ENCODE peak calls at places on chromosome 19, in five cellular contexts. H is H54, C is adrenal gland, B is IMR-90, D is stomach. X is an unnamed sample.

GRCh38 chr19:12769689-12770088 is 5.7 kb downstream of the HOOK2 start:
- DNase-seq in D (peak; percentile 54), H (no peak), C (no peak), B (no peak), X (peak; percentile 64)

GRCh38 chr19:49881186-49881585 is 3.7 kb downstream of the TBC1D17 start:
- DNase-seq in D (no peak), C (no peak), B (no peak), H (no peak), X (no peak)

GRCh38 chr19:35790981-35791813 is 15.8 kb downstream of the ARHGAP33 start:
- DNase-seq in B (no peak), H (no peak), C (no peak), D (no peak), X (no peak)

GRCh38 chr19:3605770-3606169 is 905 bp downstream of the TBXA2R start:
- DNase-seq in H (no peak), B (no peak), D (no peak), C (no peak), X (no peak)

GRCh38 chr19:34555447-34555846 is 73.9 kb downstream of the WTIP start:
- DNase-seq in D (no peak), C (no peak), B (no peak), H (no peak), X (no peak)

GRCh38 chr19:16509141-16510061 is 13.2 kb downstream of the C19orf44 start:
- DNase-seq in H (no peak), B (peak; percentile 36), C (no peak), D (no peak), X (no peak)

GRCh38 chr19:57675881-57676280 is 5.9 kb upstream of the ZNF551 start:
- DNase-seq in D (no peak), B (no peak), H (no peak), C (no peak), X (no peak)

GRCh38 chr19:17450264-17451075 is 2.0 kb upstream of the TMEM221 start:
- DNase-seq in H (no peak), B (no peak), D (no peak), C (no peak), X (no peak)

GRCh38 chr19:14562660-14563589 is 8.9 kb downstream of the NDUFB7 start:
- DNase-seq in H (no peak), D (no peak), B (no peak), C (no peak), X (no peak)

GRCh38 chr19:7122701-7123100 is 53.2 kb downstream of the ZNF557 start:
- DNase-seq in D (no peak), B (no peak), H (no peak), C (peak; percentile 47), X (no peak)

GRCh38 chr19:3483226-3483628 is at the start of gene SMIM44:
- DNase-seq in H (no peak), C (no peak), D (peak; percentile 66), B (no peak), X (no peak)

GRCh38 chr19:5624741-5625140 is 1.9 kb downstream of the SAFB start:
- DNase-seq in B (no peak), H (no peak), D (no peak), C (peak; percentile 56), X (no peak)

GRCh38 chr19:47094557-47095517 is 18.7 kb downstream of the ZC3H4 start:
- DNase-seq in B (no peak), H (no peak), C (no peak), D (peak; percentile 48), X (no peak)

GRCh38 chr19:58338825-58339558 is 12.2 kb downstream of the ZSCAN22 start:
- DNase-seq in H (no peak), B (peak; percentile 7), D (no peak), C (no peak), X (no peak)

GRCh38 chr19:45505996-45506245 is 1.4 kb upstream of the VASP start:
- DNase-seq in B (no peak), C (no peak), D (no peak), H (no peak), X (no peak)

GRCh38 chr19:45161715-45162463 is 1.1 kb upstream of the NKPD1 start:
- DNase-seq in H (no peak), C (no peak), D (peak; percentile 56), B (peak; percentile 28), X (no peak)

GRCh38 chr19:43575156-43575950 is at the start of the genes PINLYP and XRCC1:
- DNase-seq in B (peak; percentile 98), H (peak; percentile 99), D (peak; percentile 98), C (peak; percentile 99), X (peak; percentile 99)
- TF ChIP-seq POLR2A in B (peak; percentile 58), H (peak; percentile 60), D (no peak), C (peak; percentile 56), X (peak; percentile 58)

DNA sequence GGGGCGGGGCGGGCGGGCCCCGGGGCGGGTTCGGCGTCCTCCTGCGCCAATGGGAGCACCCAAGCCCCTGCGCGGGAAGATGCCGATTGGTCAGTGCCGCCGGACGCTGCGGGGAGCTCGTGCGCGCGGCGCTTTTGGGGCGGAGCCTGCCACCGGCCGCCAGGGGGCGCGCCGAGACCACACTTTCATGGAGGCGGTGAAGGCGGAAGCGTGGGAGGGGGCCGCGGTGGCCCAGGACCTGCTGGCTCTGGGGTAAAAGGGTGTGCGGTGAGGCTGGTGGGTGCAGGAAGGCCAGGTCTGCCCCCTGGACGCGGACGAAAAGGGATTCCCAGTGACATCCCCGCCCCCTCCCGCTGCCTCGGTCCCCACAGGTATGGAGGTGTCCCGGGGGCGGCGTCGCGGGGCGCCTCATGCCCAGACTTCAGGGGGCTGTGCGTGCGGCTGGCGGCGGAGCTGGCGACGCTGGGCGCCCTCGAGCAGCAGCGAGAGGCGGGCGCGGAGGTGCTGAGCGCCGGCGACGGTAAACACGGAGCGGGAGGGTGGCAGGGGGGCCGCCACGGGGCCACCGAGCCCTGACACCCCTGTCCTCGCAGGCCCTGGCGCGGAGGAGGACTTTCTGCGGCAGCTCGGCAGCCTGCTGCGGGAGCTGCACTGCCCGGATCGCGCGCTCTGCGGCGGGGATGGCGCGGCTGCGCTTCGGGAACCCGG is at the start of gene FAM98C:
- DNase-seq in D (peak; percentile 98), B (peak; percentile 92), C (peak; percentile 98), H (peak; percentile 100), X (peak; percentile 99)
- TF ChIP-seq POLR2A in D (no peak), B (peak; percentile 53), C (peak; percentile 28), H (peak; percentile 51), X (peak; percentile 50)

DNA sequence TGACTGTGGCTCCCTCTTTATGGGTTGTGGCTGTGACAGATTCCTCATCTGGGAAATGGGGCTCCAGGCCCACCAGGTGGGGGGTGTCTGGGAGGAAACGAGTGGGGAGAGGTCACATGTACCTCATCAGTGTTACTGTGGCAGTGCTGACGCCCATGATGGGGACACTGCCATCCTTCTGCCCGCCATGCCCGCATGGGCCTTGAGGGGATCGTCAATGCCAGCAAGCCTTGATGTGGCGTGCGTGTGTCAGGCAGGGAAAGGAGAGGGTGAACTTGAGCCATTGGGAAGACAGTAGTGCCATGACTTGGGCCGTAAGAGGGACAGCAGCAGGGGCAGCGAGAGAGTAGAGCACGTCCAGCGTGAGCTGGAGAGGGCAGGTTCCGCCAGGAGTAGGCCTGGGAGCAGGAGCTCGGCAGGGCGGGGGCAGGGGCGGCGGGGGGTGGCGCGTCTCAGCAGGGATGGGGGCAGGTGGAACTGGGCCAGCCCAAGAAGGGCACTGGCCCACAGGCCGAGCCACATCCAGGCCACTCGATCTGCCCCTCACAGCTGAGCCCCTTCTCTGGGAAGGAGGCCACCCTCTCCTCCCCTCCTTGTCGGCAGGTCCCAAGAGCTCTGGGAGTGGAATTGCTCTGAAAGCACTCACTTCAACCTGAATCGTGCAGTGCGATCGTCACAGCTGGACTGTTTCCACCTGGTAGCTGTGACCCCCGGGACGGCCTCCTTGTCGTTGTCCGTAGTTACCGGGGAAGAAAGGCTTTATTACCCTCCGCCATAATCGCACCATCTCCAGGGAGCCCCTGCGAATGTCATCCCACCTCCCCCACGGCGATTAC is 9.9 kb downstream of the KLHL26 start:
- DNase-seq in H (no peak), D (no peak), C (no peak), B (no peak), X (no peak)
- TF ChIP-seq POLR2A in H (no peak), D (no peak), C (no peak), B (no peak), X (no peak)

GRCh38 chr19:8332976-8333770 is 9.9 kb downstream of the KANK3 start:
- DNase-seq in B (no peak), D (no peak), H (no peak), C (no peak), X (no peak)

GRCh38 chr19:8336072-8336569 is 6.9 kb downstream of the KANK3 start:
- DNase-seq in C (no peak), H (no peak), B (no peak), D (no peak), X (no peak)

GRCh38 chr19:8333771-8334457 is 9.1 kb downstream of the KANK3 start:
- DNase-seq in B (no peak), C (no peak), D (no peak), H (no peak), X (no peak)

GRCh38 chr19:8335343-8336071 is 7.6 kb downstream of the KANK3 start:
- DNase-seq in C (no peak), H (no peak), D (no peak), B (no peak), X (no peak)

DNA sequence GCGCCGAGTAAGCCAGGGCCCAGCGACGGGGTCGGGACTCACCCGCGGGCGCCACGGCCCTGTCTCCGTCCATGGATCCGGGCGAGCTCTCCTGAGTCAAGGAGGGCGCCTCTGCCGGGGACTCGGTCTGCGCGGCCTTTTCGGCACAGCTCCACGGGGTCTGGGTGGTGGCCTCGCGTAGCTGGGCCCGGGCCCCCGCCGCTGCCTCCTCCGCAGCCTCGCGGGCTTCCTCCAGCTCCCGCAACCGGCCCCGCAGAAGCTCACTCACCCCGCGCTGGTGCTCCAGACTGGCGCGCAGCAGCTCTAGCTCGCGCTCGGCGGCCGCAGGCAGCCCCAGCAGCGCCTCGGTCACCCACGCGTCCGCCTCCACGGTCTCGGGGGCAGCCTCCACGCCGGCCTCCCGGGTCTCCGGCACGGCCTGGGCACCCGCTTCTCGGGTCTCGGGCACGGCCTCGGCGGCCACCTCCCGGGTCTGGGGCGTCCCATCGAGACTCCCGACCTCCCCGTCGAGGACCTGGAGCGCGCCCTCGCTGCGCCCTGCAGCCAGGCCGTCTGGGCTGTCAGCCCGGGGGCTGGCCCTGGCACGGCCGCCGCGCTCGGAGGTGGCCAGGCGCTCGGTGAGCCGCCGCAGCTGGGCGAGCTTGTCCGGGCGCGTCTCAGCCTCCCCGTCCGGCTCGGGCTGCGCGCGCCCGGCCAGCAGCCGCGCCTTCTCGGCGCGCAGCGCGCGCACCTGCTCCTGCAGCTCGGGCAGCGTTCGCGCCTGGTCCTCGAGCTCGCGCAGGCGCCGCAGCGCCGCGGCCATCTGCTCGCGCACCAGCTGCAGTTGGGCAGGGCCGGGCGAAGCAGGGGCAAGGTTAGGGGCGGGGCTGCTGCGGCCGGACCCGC is 8.4 kb downstream of the KANK3 start:
- DNase-seq in H (no peak), B (peak; percentile 74), D (peak; percentile 72), C (no peak), X (peak; percentile 30)
- TF ChIP-seq POLR2A in H (no peak), B (no peak), D (no peak), C (no peak), X (no peak)

X was measured in erythroblast.